ENCODE peak calls at places on chromosomes 13 and 19, in eight cellular contexts. L, A, F, I, X, O, R and D are unnamed samples.

GRCh38 chr19:5993516-5994406 is 15.8 kb upstream of the RANBP3 start:
- DNase-seq in X (no peak), R (no peak), L (no peak), I (no peak), F (no peak), O (no peak), A (peak; percentile 27), D (no peak)

GRCh38 chr13:78913656-78914055 is 254.7 kb upstream of the OBI1 start:
- DNase-seq in A (no peak), F (no peak), R (no peak), L (no peak), O (no peak), X (no peak), I (no peak), D (no peak)

GRCh38 chr13:19071161-19071936 is 110.3 kb downstream of the TUBA3C start:
- DNase-seq in L (no peak), A (no peak), F (no peak), R (no peak), I (no peak), X (no peak), O (no peak), D (no peak)

GRCh38 chr19:49339364-49340068 is 4.3 kb downstream of the CD37 start:
- DNase-seq in X (no peak), L (peak; percentile 47), R (no peak), A (peak; percentile 78), I (peak; percentile 83), F (no peak), O (no peak), D (peak; percentile 90)

GRCh38 chr19:11418518-11419506 is at the start of gene RGL3:
- DNase-seq in L (peak; percentile 77), A (no peak), O (no peak), F (no peak), I (no peak), X (no peak), R (no peak), D (no peak)

GRCh38 chr19:5903054-5903501 is 512 bp downstream of the NDUFA11 start:
- DNase-seq in R (peak; percentile 30), L (no peak), A (peak; percentile 28), X (no peak), O (no peak), F (no peak), I (no peak), D (no peak)

GRCh38 chr13:97339019-97339988 is 94.7 kb upstream of the RAP2A start:
- DNase-seq in X (no peak), A (peak; percentile 34), L (no peak), R (no peak), O (no peak), F (no peak), I (no peak), D (no peak)

GRCh38 chr13:98751397-98752110 is 918 bp downstream of the SLC15A1 start:
- DNase-seq in O (no peak), R (no peak), L (peak; percentile 37), F (no peak), A (no peak), I (no peak), X (no peak), D (no peak)

GRCh38 chr13:111662451-111662850 is 342.0 kb downstream of the TEX29 start:
- DNase-seq in I (no peak), F (no peak), X (no peak), A (no peak), O (no peak), L (no peak), R (no peak), D (no peak)

GRCh38 chr19:11007376-11007775 is 46.5 kb downstream of the SMARCA4 start:
- DNase-seq in O (no peak), X (no peak), R (no peak), A (no peak), L (no peak), I (no peak), F (no peak), D (no peak)

GRCh38 chr19:10388957-10389356 is 8.6 kb upstream of the TYK2 start:
- DNase-seq in L (peak; percentile 81), I (no peak), A (peak; percentile 79), O (peak; percentile 74), F (peak; percentile 77), X (peak; percentile 65), R (peak; percentile 75), D (peak; percentile 67)